ENCODE peak calls at places on chromosomes 2 and 18, in six cellular contexts. One of them, this sample, is unnamed. For H3K4me1 and H3K27me3, the result is how much of the 10 kb centered on the place peaks cover.

GRCh38 chr18:55688066-55688465 is 100.1 kb upstream of the TCF4 start:
- DNase-seq in endothelial cell of umbilical vein: no peak
- DNase-seq in heart left ventricle: no peak
- DNase-seq in Peyer's patch: no peak
- DNase-seq in suprapubic skin: no peak
- DNase-seq in heart right ventricle: no peak
- DNase-seq in this sample: no peak

GRCh38 chr18:25992566-25992965 is 97.8 kb downstream of the SS18 start:
- DNase-seq in endothelial cell of umbilical vein: no peak
- DNase-seq in heart left ventricle: no peak
- DNase-seq in Peyer's patch: no peak
- DNase-seq in suprapubic skin: no peak
- DNase-seq in heart right ventricle: no peak
- DNase-seq in this sample: no peak

GRCh38 chr18:30920356-30920755 is 122.2 kb downstream of the DSC3 start:
- DNase-seq in endothelial cell of umbilical vein: no peak
- DNase-seq in heart left ventricle: no peak
- DNase-seq in Peyer's patch: no peak
- DNase-seq in suprapubic skin: no peak
- DNase-seq in heart right ventricle: no peak
- DNase-seq in this sample: no peak

GRCh38 chr18:74949611-74950010 is 259.3 kb downstream of the PTGR3 start:
- DNase-seq in endothelial cell of umbilical vein: no peak
- DNase-seq in heart left ventricle: no peak
- DNase-seq in Peyer's patch: no peak
- DNase-seq in suprapubic skin: no peak
- DNase-seq in heart right ventricle: no peak
- DNase-seq in this sample: no peak

GRCh38 chr2:84914334-84914733 is 8.9 kb downstream of the TMSB10 start:
- DNase-seq in endothelial cell of umbilical vein: no peak
- DNase-seq in heart left ventricle: no peak
- DNase-seq in Peyer's patch: no peak
- DNase-seq in suprapubic skin: no peak
- DNase-seq in heart right ventricle: no peak
- DNase-seq in this sample: no peak

GRCh38 chr18:21391074-21391673 is 149.1 kb downstream of the GREB1L start:
- DNase-seq in endothelial cell of umbilical vein: peak
- DNase-seq in heart left ventricle: no peak
- DNase-seq in Peyer's patch: peak
- DNase-seq in suprapubic skin: no peak
- DNase-seq in heart right ventricle: no peak
- DNase-seq in this sample: no peak

GRCh38 chr2:169362346-169363026 is at the start of gene LRP2:
- DNase-seq in endothelial cell of umbilical vein: peak
- DNase-seq in heart left ventricle: no peak
- DNase-seq in Peyer's patch: no peak
- DNase-seq in suprapubic skin: no peak
- DNase-seq in heart right ventricle: no peak
- DNase-seq in this sample: no peak

GRCh38 chr2:39007875-39008504 is 112.9 kb downstream of the SOS1 start:
- DNase-seq in endothelial cell of umbilical vein: no peak
- DNase-seq in heart left ventricle: no peak
- DNase-seq in Peyer's patch: no peak
- DNase-seq in suprapubic skin: no peak
- DNase-seq in heart right ventricle: no peak
- DNase-seq in this sample: no peak

GRCh38 chr2:6730821-6731220 is 134.9 kb downstream of the CMPK2 start:
- DNase-seq in endothelial cell of umbilical vein: no peak
- DNase-seq in heart left ventricle: no peak
- DNase-seq in Peyer's patch: no peak
- DNase-seq in suprapubic skin: no peak
- DNase-seq in heart right ventricle: no peak
- DNase-seq in this sample: no peak

GRCh38 chr2:216687646-216688045 is 7.7 kb downstream of the IGFBP5 start:
- DNase-seq in endothelial cell of umbilical vein: no peak
- DNase-seq in heart left ventricle: no peak
- DNase-seq in Peyer's patch: no peak
- DNase-seq in suprapubic skin: no peak
- DNase-seq in heart right ventricle: no peak
- DNase-seq in this sample: no peak

GRCh38 chr2:19358242-19359020 is at the start of gene OSR1:
- DNase-seq in endothelial cell of umbilical vein: peak
- DNase-seq in heart left ventricle: peak
- DNase-seq in Peyer's patch: peak
- DNase-seq in suprapubic skin: peak
- DNase-seq in heart right ventricle: peak
- DNase-seq in this sample: peak

GRCh38 chr2:60496475-60496874 is 57.0 kb downstream of the BCL11A start:
- DNase-seq in endothelial cell of umbilical vein: no peak
- DNase-seq in heart left ventricle: no peak
- DNase-seq in Peyer's patch: no peak
- DNase-seq in suprapubic skin: no peak
- DNase-seq in heart right ventricle: no peak
- DNase-seq in this sample: no peak

DNA sequence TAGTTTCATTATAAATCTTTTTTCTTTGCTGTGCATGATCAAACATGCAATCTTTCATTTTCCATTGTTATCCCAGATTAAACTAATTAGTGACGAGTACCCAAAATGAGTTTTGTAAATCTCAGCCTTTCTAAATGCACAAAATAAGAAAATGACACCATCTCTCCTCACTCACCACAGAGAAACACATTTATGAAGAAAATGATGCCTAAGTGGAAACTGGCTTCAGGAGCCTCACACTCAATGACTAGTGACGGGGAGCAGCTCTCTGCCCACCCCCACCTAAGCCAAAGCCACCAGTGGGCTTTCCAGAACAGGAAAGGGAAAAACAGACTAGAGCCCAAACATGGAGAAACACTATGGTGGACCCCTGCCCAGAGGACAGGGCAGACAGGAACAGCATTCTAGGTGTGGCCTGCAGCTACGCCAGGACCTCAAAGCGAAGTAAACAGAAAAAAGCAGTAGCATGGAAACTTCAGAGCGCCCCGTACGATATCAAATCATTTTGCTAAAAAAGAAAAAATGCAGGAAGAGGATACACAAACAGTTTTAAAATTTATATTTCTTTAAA is 113.5 kb downstream of the RBMS1 start:
- DNase-seq in endothelial cell of umbilical vein: no peak
- DNase-seq in heart left ventricle: no peak
- DNase-seq in Peyer's patch: no peak
- DNase-seq in suprapubic skin: no peak
- DNase-seq in heart right ventricle: no peak
- DNase-seq in this sample: no peak
- H3K4me1 ChIP-seq in endothelial cell of umbilical vein: half or more
- H3K4me1 ChIP-seq in heart left ventricle: half or more
- H3K4me1 ChIP-seq in Peyer's patch: under half
- H3K4me1 ChIP-seq in suprapubic skin: half or more
- H3K4me1 ChIP-seq in heart right ventricle: under half
- H3K4me1 ChIP-seq in this sample: half or more

DNA sequence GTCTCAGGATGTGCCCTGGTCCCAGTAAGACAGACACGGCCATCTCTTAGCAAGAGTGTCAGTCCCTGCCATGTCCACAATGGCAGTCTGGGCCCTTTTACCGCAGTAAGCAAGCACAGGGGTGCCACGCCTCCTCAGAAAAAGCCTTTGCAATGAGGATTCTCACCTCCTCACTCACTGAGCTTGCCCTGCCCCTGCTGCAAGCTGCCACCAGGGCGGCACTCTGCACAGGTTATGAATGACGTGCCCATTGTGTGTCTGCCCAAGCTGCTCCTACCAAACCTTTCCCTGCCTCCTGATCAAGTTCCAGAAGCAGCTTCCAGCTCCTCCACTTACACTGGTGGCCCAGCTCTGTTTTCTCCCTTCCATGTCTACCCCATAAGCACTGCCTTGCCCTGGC is 23.3 kb downstream of the ERCC3 start:
- DNase-seq in endothelial cell of umbilical vein: no peak
- DNase-seq in heart left ventricle: no peak
- DNase-seq in Peyer's patch: no peak
- DNase-seq in suprapubic skin: no peak
- DNase-seq in heart right ventricle: no peak
- DNase-seq in this sample: no peak
- TF ChIP-seq CTCF in endothelial cell of umbilical vein: no peak
- TF ChIP-seq CTCF in heart left ventricle: no peak
- TF ChIP-seq CTCF in Peyer's patch: no peak
- TF ChIP-seq CTCF in suprapubic skin: no peak
- TF ChIP-seq CTCF in heart right ventricle: no peak
- TF ChIP-seq CTCF in this sample: no peak

GRCh38 chr18:50203801-50204604 is 9.1 kb upstream of the MYO5B start:
- DNase-seq in endothelial cell of umbilical vein: peak
- DNase-seq in heart left ventricle: no peak
- DNase-seq in Peyer's patch: peak
- DNase-seq in suprapubic skin: no peak
- DNase-seq in heart right ventricle: peak
- DNase-seq in this sample: peak

GRCh38 chr18:50195689-50196088 is 742 bp upstream of the MYO5B start:
- DNase-seq in endothelial cell of umbilical vein: no peak
- DNase-seq in heart left ventricle: no peak
- DNase-seq in Peyer's patch: no peak
- DNase-seq in suprapubic skin: no peak
- DNase-seq in heart right ventricle: no peak
- DNase-seq in this sample: no peak

GRCh38 chr18:50196261-50196660 is 1.3 kb upstream of the MYO5B start:
- DNase-seq in endothelial cell of umbilical vein: no peak
- DNase-seq in heart left ventricle: no peak
- DNase-seq in Peyer's patch: no peak
- DNase-seq in suprapubic skin: no peak
- DNase-seq in heart right ventricle: no peak
- DNase-seq in this sample: no peak

DNA sequence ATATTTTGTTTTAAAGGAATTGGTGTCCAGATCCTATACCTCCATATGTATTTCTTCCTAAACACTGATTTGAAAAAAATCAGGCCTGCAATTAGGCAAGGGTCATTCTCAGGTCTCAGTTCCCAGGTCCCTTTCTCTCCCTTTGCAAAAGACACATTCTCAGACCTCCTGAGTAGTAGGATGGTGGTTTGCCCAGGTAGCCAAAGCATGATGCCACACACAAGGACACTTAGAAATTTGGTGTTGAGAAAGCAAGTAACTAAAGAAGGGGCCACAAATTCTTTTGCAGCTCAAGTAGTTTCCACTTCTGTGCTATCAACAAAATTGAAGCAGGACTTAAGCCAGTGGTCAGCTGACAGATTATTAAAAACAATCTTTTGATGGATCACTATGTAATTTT is 6.5 kb upstream of the MYO5B start:
- DNase-seq in endothelial cell of umbilical vein: no peak
- DNase-seq in heart left ventricle: no peak
- DNase-seq in Peyer's patch: no peak
- DNase-seq in suprapubic skin: no peak
- DNase-seq in heart right ventricle: no peak
- DNase-seq in this sample: no peak
- H3K27me3 ChIP-seq in endothelial cell of umbilical vein: under half
- H3K27me3 ChIP-seq in heart left ventricle: under half
- H3K27me3 ChIP-seq in Peyer's patch: under half
- H3K27me3 ChIP-seq in suprapubic skin: half or more
- H3K27me3 ChIP-seq in heart right ventricle: under half
- H3K27me3 ChIP-seq in this sample: under half

DNA sequence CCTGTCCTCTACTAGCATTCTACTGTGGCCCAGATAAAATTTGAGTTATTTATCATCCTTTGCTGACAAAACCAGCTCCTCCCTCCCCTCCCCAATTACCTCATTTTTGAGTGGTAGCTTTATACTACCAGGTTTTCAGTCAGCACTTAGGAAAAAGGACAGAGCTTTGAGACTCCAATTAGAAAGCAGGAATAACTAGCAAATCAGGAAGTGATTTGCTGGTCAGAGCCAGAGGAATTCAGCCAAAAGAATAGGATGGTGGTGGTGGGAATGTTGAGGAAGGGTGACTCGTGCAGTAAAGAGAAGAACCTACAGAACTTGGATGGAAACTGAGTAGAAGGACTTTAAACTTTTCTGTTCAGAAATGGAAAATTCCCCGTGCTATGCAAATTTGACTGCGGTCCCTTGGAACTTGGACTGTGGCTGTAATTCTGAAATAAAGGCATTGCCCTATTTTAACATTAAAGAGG is 3.7 kb downstream of the MYL12B start:
- DNase-seq in endothelial cell of umbilical vein: peak
- DNase-seq in heart left ventricle: no peak
- DNase-seq in Peyer's patch: no peak
- DNase-seq in suprapubic skin: no peak
- DNase-seq in heart right ventricle: no peak
- DNase-seq in this sample: no peak
- H3K4me1 ChIP-seq in endothelial cell of umbilical vein: half or more
- H3K4me1 ChIP-seq in heart left ventricle: half or more
- H3K4me1 ChIP-seq in Peyer's patch: under half
- H3K4me1 ChIP-seq in suprapubic skin: half or more
- H3K4me1 ChIP-seq in heart right ventricle: under half
- H3K4me1 ChIP-seq in this sample: half or more

GRCh38 chr2:219912530-219912929 is 285.1 kb downstream of the SLC4A3 start:
- DNase-seq in endothelial cell of umbilical vein: no peak
- DNase-seq in heart left ventricle: peak
- DNase-seq in Peyer's patch: no peak
- DNase-seq in suprapubic skin: no peak
- DNase-seq in heart right ventricle: no peak
- DNase-seq in this sample: no peak
- TF ChIP-seq CTCF in endothelial cell of umbilical vein: no peak
- TF ChIP-seq CTCF in heart left ventricle: peak
- TF ChIP-seq CTCF in Peyer's patch: no peak
- TF ChIP-seq CTCF in suprapubic skin: no peak
- TF ChIP-seq CTCF in heart right ventricle: no peak
- TF ChIP-seq CTCF in this sample: no peak

DNA sequence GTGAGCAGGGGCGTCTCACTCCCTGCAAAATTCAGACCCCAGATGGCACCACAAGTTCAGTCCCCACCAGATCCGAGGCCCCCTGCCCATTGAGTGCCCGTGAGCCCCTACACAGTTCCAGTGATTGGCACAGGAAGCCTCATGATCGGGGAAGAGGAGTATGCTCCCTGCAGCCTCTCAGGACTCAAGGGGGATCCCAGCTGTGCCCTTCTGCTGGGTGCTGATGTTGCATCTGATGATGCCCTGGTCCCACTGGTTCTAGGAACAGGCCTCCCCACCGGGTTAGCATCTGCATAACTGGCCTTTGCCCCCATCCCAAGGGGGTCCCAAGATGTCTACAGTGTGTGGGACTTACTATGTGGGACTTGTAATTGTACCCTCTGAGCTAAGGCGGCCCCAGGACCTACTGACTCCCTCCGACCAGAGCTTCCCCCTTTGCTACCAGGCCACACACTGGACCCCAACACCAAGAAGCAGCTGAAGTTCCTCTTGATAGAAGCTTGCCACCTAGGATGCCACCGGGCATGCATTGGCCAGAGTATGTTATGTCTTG is 8.6 kb downstream of the ALPG start:
- DNase-seq in endothelial cell of umbilical vein: no peak
- DNase-seq in heart left ventricle: no peak
- DNase-seq in Peyer's patch: no peak
- DNase-seq in suprapubic skin: no peak
- DNase-seq in heart right ventricle: no peak
- DNase-seq in this sample: no peak
- H3K27me3 ChIP-seq in endothelial cell of umbilical vein: under half
- H3K27me3 ChIP-seq in heart left ventricle: half or more
- H3K27me3 ChIP-seq in Peyer's patch: under half
- H3K27me3 ChIP-seq in suprapubic skin: half or more
- H3K27me3 ChIP-seq in heart right ventricle: half or more
- H3K27me3 ChIP-seq in this sample: under half

This sample was measured in stomach.